ENCODE peak calls at places on chromosome 5, in eight cellular contexts. H is suprapubic skin; I is cardiac muscle cell; C is MM.1S; D is bronchial epithelial cell; G is prostate gland; Y is colonic mucosa; A is CD4-positive, CD25-positive, alpha-beta regulatory T cell. Q is an unnamed sample.
A peak's percentile ranks its signal among the peaks of the same experiment; 100 is the strongest.

GRCh38 chr5:158801286-158801685 is 298.4 kb downstream of the EBF1 start:
- DNase-seq in H (no peak), I (no peak), C (no peak), D (no peak), G (no peak), Y (no peak), A (no peak), Q (no peak)

GRCh38 chr5:54867310-54867944 is 118.0 kb downstream of the ESM1 start:
- DNase-seq in H (no peak), I (peak; percentile 82), C (peak; percentile 78), D (peak; percentile 63), G (no peak), Y (no peak), A (peak; percentile 72), Q (peak; percentile 46)

GRCh38 chr5:92838253-92838652 is 742.8 kb downstream of the NR2F1-AS1 start:
- DNase-seq in H (no peak), I (peak; percentile 10), C (peak; percentile 25), D (peak; percentile 57), G (no peak), Y (no peak), A (no peak), Q (no peak)

GRCh38 chr5:176677209-176677931 is 30.1 kb downstream of the TSPAN17 start:
- DNase-seq in H (no peak), I (no peak), C (no peak), D (no peak), G (no peak), Y (no peak), A (no peak), Q (no peak)

GRCh38 chr5:103452666-103453065 is 109.9 kb downstream of the NUDT12 start:
- DNase-seq in H (no peak), I (no peak), C (no peak), D (no peak), G (no peak), Y (no peak), A (no peak), Q (peak; percentile 75)

GRCh38 chr5:82335807-82336206 is 57.7 kb upstream of the RPS23 start:
- DNase-seq in H (no peak), I (peak; percentile 23), C (no peak), D (no peak), G (no peak), Y (no peak), A (no peak), Q (peak; percentile 67)

GRCh38 chr5:14277407-14278320 is 134.5 kb downstream of the TRIO start:
- DNase-seq in H (no peak), I (no peak), C (no peak), D (no peak), G (no peak), Y (no peak), A (no peak), Q (no peak)

GRCh38 chr5:158303261-158303660 is 444.3 kb upstream of the CLINT1 start:
- DNase-seq in H (no peak), I (peak; percentile 19), C (no peak), D (no peak), G (no peak), Y (no peak), A (no peak), Q (no peak)

GRCh38 chr5:81544351-81545001 is 150.5 kb upstream of the ACOT12 start:
- DNase-seq in H (no peak), I (peak; percentile 31), C (no peak), D (peak; percentile 20), G (no peak), Y (peak; percentile 18), A (no peak), Q (peak; percentile 29)

GRCh38 chr5:71821029-71821428 is 102.0 kb downstream of the CARTPT start:
- DNase-seq in H (no peak), I (no peak), C (no peak), D (no peak), G (no peak), Y (no peak), A (no peak), Q (no peak)

GRCh38 chr5:136011427-136012001 is 17.3 kb upstream of the TGFBI start:
- DNase-seq in H (no peak), I (peak; percentile 83), C (no peak), D (peak; percentile 94), G (no peak), Y (no peak), A (no peak), Q (peak; percentile 93)

GRCh38 chr5:5313081-5313736 is 109.3 kb upstream of the ICE1 start:
- DNase-seq in H (no peak), I (no peak), C (no peak), D (no peak), G (no peak), Y (no peak), A (no peak), Q (peak; percentile 85)

GRCh38 chr5:154517181-154517580 is 39.2 kb upstream of the HAND1 start:
- DNase-seq in H (no peak), I (no peak), C (no peak), D (no peak), G (no peak), Y (no peak), A (no peak), Q (no peak)

GRCh38 chr5:146426853-146427618 is 20.1 kb upstream of the TCERG1 start:
- DNase-seq in H (no peak), I (peak; percentile 64), C (peak; percentile 60), D (peak; percentile 50), G (no peak), Y (no peak), A (peak; percentile 35), Q (peak; percentile 21)

GRCh38 chr5:142032747-142033631 is 20.2 kb upstream of the GNPDA1 start:
- DNase-seq in H (no peak), I (peak; percentile 57), C (no peak), D (no peak), G (no peak), Y (no peak), A (no peak), Q (no peak)

GRCh38 chr5:40260351-40260750 is 419.4 kb upstream of the PTGER4 start:
- DNase-seq in H (no peak), I (peak; percentile 18), C (no peak), D (no peak), G (peak; percentile 6), Y (no peak), A (no peak), Q (no peak)

GRCh38 chr5:53170748-53171349 is 61.3 kb upstream of the MOCS2 start:
- DNase-seq in H (no peak), I (peak; percentile 62), C (peak; percentile 59), D (peak; percentile 61), G (no peak), Y (no peak), A (peak; percentile 2), Q (peak; percentile 12)

GRCh38 chr5:168530751-168531150 is 1.6 kb downstream of the FBLL1 start:
- DNase-seq in H (no peak), I (no peak), C (no peak), D (no peak), G (no peak), Y (no peak), A (no peak), Q (peak; percentile 25)

GRCh38 chr5:87113848-87114247 is 153.8 kb upstream of the RASA1 start:
- DNase-seq in H (no peak), I (peak; percentile 62), C (no peak), D (peak; percentile 92), G (no peak), Y (no peak), A (no peak), Q (peak; percentile 95)

GRCh38 chr5:58077387-58077786 is 382.5 kb downstream of the PLK2 start:
- DNase-seq in H (no peak), I (peak; percentile 25), C (no peak), D (no peak), G (peak; percentile 16), Y (no peak), A (no peak), Q (no peak)
- H3K4me3 ChIP-seq in H (no peak overlapping the region), I (no peak overlapping the region), C (no peak overlapping the region), D (no peak overlapping the region), G (no peak overlapping the region), Y (no peak overlapping the region), A (no peak overlapping the region), Q (no peak overlapping the region)

DNA sequence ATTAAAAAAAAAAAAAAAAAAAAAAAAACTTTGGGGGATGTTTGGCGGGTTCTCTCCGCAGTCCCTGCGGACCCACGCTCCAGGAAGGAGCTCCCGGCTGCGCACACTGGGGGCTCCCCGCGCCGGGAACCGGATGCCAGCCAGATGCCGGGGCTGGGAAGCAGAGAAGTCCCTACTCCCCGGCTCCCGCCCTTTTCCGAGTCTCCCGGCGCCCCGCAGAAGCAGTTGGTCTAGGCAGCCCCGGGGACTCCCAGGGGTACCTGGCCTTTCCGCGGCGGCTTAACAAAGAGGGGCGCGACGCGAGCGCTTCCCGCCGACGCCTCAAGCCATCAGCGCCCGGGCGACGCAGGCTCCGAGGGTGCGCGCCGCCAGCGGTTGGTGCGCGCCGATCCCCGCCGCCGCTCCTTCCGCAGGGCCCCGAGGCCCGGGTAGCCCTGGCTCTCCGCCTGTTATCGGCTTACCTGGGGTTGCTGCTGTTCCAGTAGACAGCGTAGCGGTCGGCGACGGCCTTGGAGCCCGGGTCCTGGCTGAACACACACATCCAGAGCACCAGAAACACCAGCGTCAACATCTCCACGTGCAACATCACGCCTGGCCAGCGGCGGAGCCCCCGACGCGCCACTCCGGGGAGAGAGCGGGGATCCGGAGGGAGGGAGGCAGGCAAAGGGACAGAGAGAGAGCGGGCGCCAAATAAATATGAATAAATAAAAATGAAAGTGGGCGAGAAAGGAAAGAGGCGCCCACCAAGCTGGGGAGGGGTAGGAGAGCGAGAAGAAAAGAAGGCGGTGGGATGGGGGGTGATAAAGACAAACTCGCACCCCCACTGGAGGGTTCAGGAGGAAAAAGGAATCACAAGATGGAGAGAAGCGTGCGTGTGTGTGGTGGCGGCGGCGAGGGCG is 460 bp downstream of the EFNA5 start:
- DNase-seq in H (peak; percentile 80), I (peak; percentile 48), C (peak; percentile 52), D (no peak), G (peak; percentile 7), Y (peak; percentile 40), A (peak; percentile 6), Q (peak; percentile 26)
- H3K4me3 ChIP-seq in H (peak overlapping the region; percentile 71), I (peak overlapping the region; percentile 73), C (peak overlapping the region; percentile 58), D (peak overlapping the region; percentile 86), G (peak overlapping the region; percentile 50), Y (peak overlapping the region; percentile 59), A (no peak overlapping the region), Q (peak overlapping the region; percentile 77)

GRCh38 chr5:1644810-1645571 is 121.2 kb upstream of the LPCAT1 start:
- DNase-seq in H (no peak), I (peak; percentile 94), C (peak; percentile 87), D (peak; percentile 54), G (peak; percentile 67), Y (peak; percentile 79), A (peak; percentile 81), Q (peak; percentile 52)
- H3K4me3 ChIP-seq in H (peak overlapping the region; percentile 24), I (no peak overlapping the region), C (peak overlapping the region; percentile 36), D (no peak overlapping the region), G (no peak overlapping the region), Y (no peak overlapping the region), A (no peak overlapping the region), Q (no peak overlapping the region)

DNA sequence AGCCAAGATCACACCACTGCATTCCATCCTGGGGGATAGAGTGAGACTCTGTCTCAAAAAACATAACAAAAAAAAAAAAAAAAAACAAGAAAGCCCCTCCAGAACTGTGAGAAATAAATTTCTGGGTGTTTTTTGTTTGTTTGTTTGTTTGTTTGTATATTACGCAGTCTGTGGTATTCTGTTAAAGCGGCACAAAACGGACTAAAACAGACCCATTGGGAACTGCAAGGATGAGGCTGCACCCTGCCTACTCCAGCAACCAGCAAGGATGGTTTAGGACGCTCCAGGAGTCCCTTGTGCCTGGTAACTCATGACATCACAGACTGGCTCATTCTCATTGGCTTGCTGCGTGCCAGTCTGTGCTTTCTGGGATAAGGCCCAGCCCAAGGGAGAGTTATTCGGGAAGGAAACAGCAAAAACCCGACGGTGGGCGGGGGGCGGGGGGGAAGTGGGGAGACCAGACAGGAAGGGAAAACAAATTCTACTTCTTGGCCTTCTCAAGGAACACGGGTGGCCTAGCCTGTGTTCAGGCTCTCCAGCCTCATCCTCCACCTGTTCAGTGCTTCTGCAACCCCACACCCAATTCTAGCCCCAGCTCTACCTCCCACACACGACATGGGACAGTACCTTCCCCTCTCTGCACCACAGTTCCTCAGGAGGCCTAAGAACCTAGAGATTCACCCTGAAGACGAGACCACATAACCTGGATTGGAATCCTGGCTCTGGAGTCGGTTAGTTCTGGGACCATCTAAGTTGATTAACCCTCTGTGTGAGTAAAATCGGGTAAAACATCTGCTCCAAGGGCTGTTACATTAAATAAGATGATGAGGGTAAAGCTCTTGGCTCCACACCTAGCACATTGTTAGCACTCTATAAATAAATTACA is 2.8 kb downstream of the CD74 start:
- DNase-seq in H (no peak), I (peak; percentile 92), C (peak; percentile 70), D (peak; percentile 88), G (peak; percentile 78), Y (peak; percentile 87), A (peak; percentile 78), Q (peak; percentile 79)
- H3K4me3 ChIP-seq in H (peak overlapping the region; percentile 49), I (no peak overlapping the region), C (peak overlapping the region; percentile 89), D (no peak overlapping the region), G (no peak overlapping the region), Y (peak overlapping the region; percentile 46), A (peak overlapping the region; percentile 95), Q (no peak overlapping the region)